ENCODE peak calls at places on chromosomes 12 and 14, in nine cellular contexts. K is cardiac fibroblast, I is HFF-Myc, B is A549, Y is lower lobe of right lung, D is coronary artery, V is kidney, H is cardiac muscle cell, O is fibroblast of mammary gland. E is an unnamed sample.

GRCh38 chr12:100219328-100220109 is 18.9 kb downstream of the ACTR6 start:
- DNase-seq in K (no peak), I (no peak), B (no peak), Y (no peak), D (no peak), V (no peak), H (no peak), O (no peak), E (no peak)

GRCh38 chr12:107109726-107110518 is 16.6 kb upstream of the CRY1 start:
- DNase-seq in K (peak; percentile 11), I (no peak), B (no peak), Y (no peak), D (no peak), V (no peak), H (no peak), O (peak; percentile 19), E (peak; percentile 67)

GRCh38 chr12:56079729-56080555 is at the start of gene ERBB3:
- DNase-seq in K (peak; percentile 79), I (peak; percentile 38), B (peak; percentile 86), Y (peak; percentile 90), D (peak; percentile 86), V (peak; percentile 93), H (peak; percentile 82), O (peak; percentile 78), E (peak; percentile 72)

GRCh38 chr14:75205586-75205985 is 29.2 kb upstream of the TMED10 start:
- DNase-seq in K (peak; percentile 81), I (no peak), B (no peak), Y (no peak), D (no peak), V (no peak), H (no peak), O (peak; percentile 60), E (peak; percentile 53)

GRCh38 chr14:82309199-82309598 is 775.5 kb upstream of the SEL1L start:
- DNase-seq in K (no peak), I (no peak), B (no peak), Y (no peak), D (no peak), V (no peak), H (no peak), O (no peak), E (no peak)

GRCh38 chr14:39615352-39615751 is 183.1 kb upstream of the FBXO33 start:
- DNase-seq in K (no peak), I (no peak), B (no peak), Y (no peak), D (no peak), V (no peak), H (no peak), O (no peak), E (no peak)

GRCh38 chr12:32027684-32028355 is 68.6 kb downstream of the RESF1 start:
- DNase-seq in K (no peak), I (no peak), B (no peak), Y (peak; percentile 62), D (no peak), V (no peak), H (no peak), O (no peak), E (no peak)

GRCh38 chr12:89537389-89537788 is 11.5 kb upstream of the POC1B start:
- DNase-seq in K (no peak), I (no peak), B (no peak), Y (no peak), D (no peak), V (no peak), H (no peak), O (no peak), E (no peak)

GRCh38 chr12:88572785-88573565 is 7.3 kb downstream of the KITLG start:
- DNase-seq in K (no peak), I (no peak), B (no peak), Y (no peak), D (no peak), V (no peak), H (no peak), O (peak; percentile 40), E (no peak)

GRCh38 chr14:78697341-78697740 is 527.2 kb downstream of the NRXN3 start:
- DNase-seq in K (peak; percentile 53), I (peak; percentile 0), B (peak; percentile 7), Y (no peak), D (no peak), V (no peak), H (peak; percentile 29), O (peak; percentile 49), E (peak; percentile 69)

GRCh38 chr12:58938440-58938839 is 18.1 kb upstream of the LRIG3 start:
- DNase-seq in K (no peak), I (no peak), B (no peak), Y (no peak), D (no peak), V (no peak), H (no peak), O (no peak), E (no peak)

DNA sequence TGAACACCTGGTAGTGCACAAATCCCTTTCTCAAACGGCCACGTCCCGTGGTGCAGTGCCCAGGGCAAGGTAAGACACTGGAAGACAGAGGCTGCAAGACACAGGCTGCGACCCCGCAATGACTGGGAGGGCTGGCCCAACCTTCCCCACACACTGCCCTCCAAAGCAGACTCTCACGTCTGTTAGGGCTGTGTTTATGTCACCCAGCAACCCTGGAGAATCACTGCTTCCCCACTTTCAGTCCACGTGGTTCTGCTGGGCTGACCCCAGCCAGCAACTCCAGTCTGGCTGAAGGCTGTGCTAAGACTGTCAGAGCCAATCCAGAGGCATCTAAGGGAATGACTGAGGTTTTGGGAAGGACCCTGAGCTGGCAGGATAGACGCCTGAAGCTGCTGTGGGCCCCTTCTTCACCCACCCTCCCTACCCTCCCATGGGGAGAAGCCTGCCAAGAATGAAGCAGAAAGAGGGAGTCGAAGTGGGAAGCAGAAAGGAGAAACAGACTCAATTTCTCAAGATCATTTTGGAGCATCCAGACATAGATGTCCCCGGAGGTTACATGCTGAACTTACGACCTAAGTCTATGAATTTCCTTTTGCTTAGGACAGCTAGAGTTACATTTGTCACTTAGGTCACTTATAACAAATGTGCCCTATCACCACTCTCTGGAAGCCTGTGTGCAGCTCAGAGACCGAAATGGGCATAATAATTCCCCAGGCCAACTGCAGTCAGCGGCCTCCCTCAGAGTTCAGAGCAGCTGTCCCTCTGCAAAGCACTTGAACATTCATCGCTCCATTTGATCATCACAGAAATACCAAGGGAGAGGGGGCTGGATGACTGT is 11.6 kb downstream of the KDM2B start:
- DNase-seq in K (peak; percentile 25), I (no peak), B (no peak), Y (peak; percentile 74), D (no peak), V (peak; percentile 77), H (no peak), O (peak; percentile 47), E (peak; percentile 52)
- H3K4me3 ChIP-seq in K (no peak overlapping the region), I (no peak overlapping the region), B (no peak overlapping the region), Y (no peak overlapping the region), D (peak overlapping the region; percentile 19), V (no peak overlapping the region), H (no peak overlapping the region), O (no peak overlapping the region), E (no peak overlapping the region)

GRCh38 chr12:47307680-47308399 is 228.1 kb upstream of the AMIGO2 start:
- DNase-seq in K (peak; percentile 84), I (peak; percentile 36), B (peak; percentile 49), Y (no peak), D (no peak), V (no peak), H (peak; percentile 64), O (peak; percentile 66), E (peak; percentile 82)
- TF ChIP-seq CTCF in K (peak; percentile 71), I (peak; percentile 53), B (peak; percentile 77), Y (peak; percentile 64), D (no peak), V (peak; percentile 63), H (peak; percentile 68), O (peak; percentile 75), E (peak; percentile 73)

DNA sequence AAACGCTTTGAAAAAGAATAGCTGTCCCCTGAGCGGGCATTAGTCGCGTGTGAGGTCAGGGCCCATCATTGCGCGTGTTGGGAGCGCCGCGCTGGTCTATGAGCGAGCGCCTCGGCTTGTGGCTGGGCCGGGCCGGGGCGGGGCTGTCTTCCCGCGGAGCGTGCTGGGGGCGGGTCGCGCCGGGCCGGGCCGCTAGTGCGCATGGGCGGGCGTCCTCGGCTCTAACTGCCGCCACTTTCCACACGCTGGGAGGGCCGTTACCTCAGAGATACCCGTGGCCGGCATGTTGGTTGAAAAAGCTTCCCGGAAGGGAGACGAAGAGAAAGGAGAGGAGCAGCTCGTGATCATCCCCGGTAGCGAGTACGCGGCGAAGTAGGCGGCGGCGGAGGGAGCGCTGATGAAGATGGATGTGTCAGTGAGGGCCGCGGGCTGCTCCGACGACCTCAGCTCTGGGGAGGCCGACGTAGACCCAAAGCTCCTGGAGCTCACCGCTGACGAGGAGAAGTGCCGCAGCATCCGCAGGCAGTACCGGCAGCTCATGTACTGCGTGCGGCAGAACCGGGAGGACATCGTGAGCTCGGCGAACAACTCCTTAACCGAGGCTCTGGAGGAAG is at the start of gene EID3:
- DNase-seq in K (peak; percentile 86), I (no peak), B (peak; percentile 53), Y (peak; percentile 93), D (peak; percentile 89), V (peak; percentile 97), H (peak; percentile 73), O (peak; percentile 80), E (peak; percentile 67)
- H3K4me3 ChIP-seq in K (peak within 1 kb of the TSS; percentile 50), I (peak within 1 kb of the TSS; percentile 37), B (peak within 1 kb of the TSS; percentile 68), Y (peak within 1 kb of the TSS; percentile 64), D (peak within 1 kb of the TSS; percentile 72), V (peak within 1 kb of the TSS; percentile 82), H (no peak within 1 kb of the TSS), O (peak within 1 kb of the TSS; percentile 43), E (peak within 1 kb of the TSS; percentile 62)

DNA sequence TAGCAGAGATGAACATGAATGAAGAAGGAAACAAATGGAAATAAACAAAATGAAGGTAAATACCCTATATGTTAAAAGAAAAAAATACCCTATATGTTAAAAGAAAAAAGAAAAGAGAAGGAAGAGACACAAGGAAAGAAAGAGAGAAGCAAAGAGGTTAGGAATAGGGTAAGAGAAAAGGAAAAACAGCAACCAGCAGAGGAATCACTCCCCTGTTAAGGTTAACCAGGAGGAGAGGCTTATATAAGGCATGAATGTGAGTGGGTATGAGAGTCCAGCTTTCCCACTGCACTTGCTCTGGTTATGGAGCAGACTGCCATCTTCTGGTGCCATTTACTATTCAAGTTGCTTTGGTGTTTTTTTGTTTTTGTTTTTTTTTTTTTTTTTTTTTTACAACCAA is 3.1 kb downstream of the PPP1R3E start:
- DNase-seq in K (peak; percentile 71), I (no peak), B (peak; percentile 35), Y (no peak), D (no peak), V (no peak), H (peak; percentile 58), O (peak; percentile 78), E (peak; percentile 84)
- TF ChIP-seq CTCF in K (no peak), I (peak; percentile 18), B (peak; percentile 56), Y (peak; percentile 12), D (no peak), V (peak; percentile 16), H (peak; percentile 29), O (peak; percentile 46), E (peak; percentile 44)

DNA sequence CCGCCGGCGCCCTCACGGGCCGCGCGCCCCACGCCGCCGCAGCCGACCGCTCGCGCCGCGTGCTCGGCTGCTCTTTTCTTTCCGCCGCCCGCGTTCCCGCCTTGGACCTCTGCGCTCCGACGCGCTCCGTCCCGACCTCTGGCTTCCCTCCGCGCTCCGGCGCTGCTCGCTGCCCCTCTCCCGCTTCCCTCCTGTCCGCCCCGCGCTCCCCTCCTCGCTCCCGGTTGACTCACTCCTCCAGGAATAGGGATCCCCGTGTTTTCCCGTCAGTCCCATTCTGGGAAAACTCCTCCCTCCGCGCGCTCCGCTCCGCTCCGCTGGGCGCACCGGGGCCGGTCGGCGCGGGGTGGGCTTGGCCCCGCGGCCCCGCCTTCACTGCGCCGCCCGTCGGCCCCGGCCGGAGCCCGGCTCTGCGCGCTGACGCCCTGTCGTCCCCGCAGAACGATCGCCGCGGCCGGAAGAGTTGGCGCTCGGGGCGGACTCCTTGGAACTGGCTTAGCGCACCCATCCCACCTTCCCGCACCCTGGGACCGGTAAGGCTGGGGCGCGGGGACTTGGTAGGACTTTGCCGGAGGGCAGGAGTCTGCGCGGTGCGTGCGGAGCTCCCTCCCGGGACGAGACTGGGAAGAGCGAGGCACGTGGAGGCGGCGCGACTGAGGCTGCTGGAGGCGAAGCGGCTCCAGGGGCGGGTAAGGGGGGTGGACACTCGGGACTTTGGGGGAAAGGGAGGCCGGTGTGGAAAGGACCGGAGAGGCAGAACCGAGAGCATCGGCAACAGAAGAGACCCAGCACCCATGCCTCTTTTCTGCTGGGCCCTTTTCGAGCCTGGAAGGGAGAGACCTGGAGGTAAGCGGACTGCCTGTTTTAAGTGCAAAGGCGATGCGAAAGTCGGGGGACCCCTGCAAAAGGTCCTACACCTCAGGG is 573 bp downstream of the TEAD4 start:
- DNase-seq in K (peak; percentile 58), I (no peak), B (peak; percentile 68), Y (peak; percentile 61), D (peak; percentile 79), V (peak; percentile 93), H (peak; percentile 63), O (peak; percentile 67), E (peak; percentile 71)
- H3K4me3 ChIP-seq in K (peak overlapping the region; percentile 72), I (peak overlapping the region; percentile 75), B (peak overlapping the region; percentile 86), Y (peak overlapping the region; percentile 57), D (peak overlapping the region; percentile 83), V (peak overlapping the region; percentile 66), H (peak overlapping the region; percentile 65), O (peak overlapping the region; percentile 64), E (peak overlapping the region; percentile 80)